ENCODE peak calls at places on chromosomes 13 and 19, in six cellular contexts. One of them, this sample, is unnamed.

GRCh38 chr19:38587562-38587961 is 30.2 kb downstream of the MAP4K1 start:
- DNase-seq in mammary epithelial cell: no peak
- DNase-seq in brain microvascular endothelial cell: no peak
- DNase-seq in cardiac muscle cell: no peak
- DNase-seq in body of pancreas: no peak
- DNase-seq in uterus: no peak
- DNase-seq in this sample: no peak

GRCh38 chr19:18483119-18483518 is 38.8 kb downstream of the ELL start:
- DNase-seq in body of pancreas: no peak
- DNase-seq in mammary epithelial cell: no peak
- DNase-seq in uterus: no peak
- DNase-seq in brain microvascular endothelial cell: no peak
- DNase-seq in cardiac muscle cell: no peak
- DNase-seq in this sample: no peak

GRCh38 chr13:80338781-80339577 is 1.9 kb downstream of the SPRY2 start:
- DNase-seq in cardiac muscle cell: peak
- DNase-seq in body of pancreas: peak
- DNase-seq in brain microvascular endothelial cell: peak
- DNase-seq in mammary epithelial cell: peak
- DNase-seq in uterus: peak
- DNase-seq in this sample: peak

GRCh38 chr13:51646041-51646670 is 61.9 kb downstream of the WDFY2 start:
- DNase-seq in uterus: no peak
- DNase-seq in mammary epithelial cell: no peak
- DNase-seq in cardiac muscle cell: no peak
- DNase-seq in brain microvascular endothelial cell: no peak
- DNase-seq in body of pancreas: no peak
- DNase-seq in this sample: no peak

GRCh38 chr19:29988351-29988750 is 46.3 kb downstream of the URI1 start:
- DNase-seq in brain microvascular endothelial cell: no peak
- DNase-seq in cardiac muscle cell: no peak
- DNase-seq in mammary epithelial cell: no peak
- DNase-seq in uterus: no peak
- DNase-seq in body of pancreas: no peak
- DNase-seq in this sample: no peak

GRCh38 chr13:21825801-21826200 is 154.9 kb downstream of the FGF9 start:
- DNase-seq in body of pancreas: no peak
- DNase-seq in brain microvascular endothelial cell: no peak
- DNase-seq in mammary epithelial cell: no peak
- DNase-seq in cardiac muscle cell: no peak
- DNase-seq in uterus: no peak
- DNase-seq in this sample: no peak

GRCh38 chr13:114147803-114148520 is 15.5 kb upstream of the RASA3 start:
- DNase-seq in mammary epithelial cell: no peak
- DNase-seq in cardiac muscle cell: no peak
- DNase-seq in uterus: no peak
- DNase-seq in body of pancreas: no peak
- DNase-seq in brain microvascular endothelial cell: no peak
- DNase-seq in this sample: no peak

GRCh38 chr13:79686441-79686840 is 205.5 kb downstream of the NDFIP2 start:
- DNase-seq in cardiac muscle cell: no peak
- DNase-seq in mammary epithelial cell: no peak
- DNase-seq in brain microvascular endothelial cell: no peak
- DNase-seq in body of pancreas: no peak
- DNase-seq in uterus: no peak
- DNase-seq in this sample: no peak

GRCh38 chr13:104442541-104442940 is 1376.3 kb upstream of the SLC10A2 start:
- DNase-seq in uterus: no peak
- DNase-seq in mammary epithelial cell: peak
- DNase-seq in brain microvascular endothelial cell: no peak
- DNase-seq in cardiac muscle cell: no peak
- DNase-seq in body of pancreas: no peak
- DNase-seq in this sample: no peak

GRCh38 chr13:96551540-96551939 is 442.7 kb downstream of the OXGR1 start:
- DNase-seq in mammary epithelial cell: no peak
- DNase-seq in brain microvascular endothelial cell: no peak
- DNase-seq in body of pancreas: no peak
- DNase-seq in uterus: no peak
- DNase-seq in cardiac muscle cell: no peak
- DNase-seq in this sample: no peak

GRCh38 chr19:33387351-33388230 is 14.1 kb downstream of the CEBPG start:
- DNase-seq in cardiac muscle cell: no peak
- DNase-seq in body of pancreas: no peak
- DNase-seq in uterus: no peak
- DNase-seq in brain microvascular endothelial cell: no peak
- DNase-seq in mammary epithelial cell: no peak
- DNase-seq in this sample: no peak

GRCh38 chr13:48680756-48681392 is 27.1 kb downstream of the CYSLTR2 start:
- DNase-seq in mammary epithelial cell: no peak
- DNase-seq in cardiac muscle cell: no peak
- DNase-seq in brain microvascular endothelial cell: no peak
- DNase-seq in uterus: no peak
- DNase-seq in body of pancreas: no peak
- DNase-seq in this sample: no peak

GRCh38 chr13:18946738-18947137 is 234.9 kb downstream of the TUBA3C start:
- DNase-seq in body of pancreas: no peak
- DNase-seq in mammary epithelial cell: no peak
- DNase-seq in brain microvascular endothelial cell: no peak
- DNase-seq in cardiac muscle cell: no peak
- DNase-seq in uterus: no peak
- DNase-seq in this sample: no peak

GRCh38 chr19:51461723-51462161 is 3.5 kb upstream of the SIGLEC8 start:
- DNase-seq in uterus: no peak
- DNase-seq in cardiac muscle cell: no peak
- DNase-seq in mammary epithelial cell: no peak
- DNase-seq in brain microvascular endothelial cell: no peak
- DNase-seq in body of pancreas: peak
- DNase-seq in this sample: no peak

GRCh38 chr13:107301724-107302374 is 733.9 kb upstream of the ARGLU1 start:
- DNase-seq in brain microvascular endothelial cell: no peak
- DNase-seq in cardiac muscle cell: peak
- DNase-seq in body of pancreas: no peak
- DNase-seq in uterus: no peak
- DNase-seq in mammary epithelial cell: no peak
- DNase-seq in this sample: no peak

GRCh38 chr19:36245210-36246005 is 30.5 kb downstream of the ZNF146 start:
- DNase-seq in mammary epithelial cell: no peak
- DNase-seq in uterus: no peak
- DNase-seq in body of pancreas: peak
- DNase-seq in cardiac muscle cell: no peak
- DNase-seq in brain microvascular endothelial cell: no peak
- DNase-seq in this sample: no peak

GRCh38 chr13:61123533-61124269 is 291.9 kb downstream of the PCDH20 start:
- DNase-seq in brain microvascular endothelial cell: no peak
- DNase-seq in uterus: no peak
- DNase-seq in mammary epithelial cell: no peak
- DNase-seq in body of pancreas: no peak
- DNase-seq in cardiac muscle cell: peak
- DNase-seq in this sample: no peak

GRCh38 chr19:41811036-41811435 is 14.6 kb downstream of the CEACAM3 start:
- DNase-seq in mammary epithelial cell: no peak
- DNase-seq in body of pancreas: no peak
- DNase-seq in cardiac muscle cell: no peak
- DNase-seq in uterus: no peak
- DNase-seq in brain microvascular endothelial cell: no peak
- DNase-seq in this sample: no peak

GRCh38 chr13:99191900-99192399 is 8.7 kb upstream of the UBAC2 start:
- DNase-seq in body of pancreas: no peak
- DNase-seq in uterus: no peak
- DNase-seq in mammary epithelial cell: no peak
- DNase-seq in brain microvascular endothelial cell: peak
- DNase-seq in cardiac muscle cell: no peak
- DNase-seq in this sample: peak

GRCh38 chr13:27359203-27359821 is 65.1 kb upstream of the GTF3A start:
- DNase-seq in brain microvascular endothelial cell: peak
- DNase-seq in mammary epithelial cell: peak
- DNase-seq in cardiac muscle cell: peak
- DNase-seq in body of pancreas: peak
- DNase-seq in uterus: peak
- DNase-seq in this sample: peak

GRCh38 chr19:43474986-43475705 is 9.7 kb upstream of the LYPD3 start:
- DNase-seq in brain microvascular endothelial cell: peak
- DNase-seq in uterus: peak
- DNase-seq in mammary epithelial cell: peak
- DNase-seq in body of pancreas: peak
- DNase-seq in cardiac muscle cell: peak
- DNase-seq in this sample: peak

GRCh38 chr19:39497850-39498261 is 891 bp upstream of the DLL3 start:
- DNase-seq in mammary epithelial cell: no peak
- DNase-seq in body of pancreas: peak
- DNase-seq in brain microvascular endothelial cell: no peak
- DNase-seq in cardiac muscle cell: peak
- DNase-seq in uterus: no peak
- DNase-seq in this sample: no peak

GRCh38 chr19:29658221-29658991 is 6.9 kb upstream of the PLEKHF1 start:
- DNase-seq in body of pancreas: no peak
- DNase-seq in uterus: no peak
- DNase-seq in brain microvascular endothelial cell: no peak
- DNase-seq in cardiac muscle cell: no peak
- DNase-seq in mammary epithelial cell: no peak
- DNase-seq in this sample: peak

GRCh38 chr19:18895828-18896341 is at the start of gene CERS1:
- DNase-seq in mammary epithelial cell: no peak
- DNase-seq in cardiac muscle cell: peak
- DNase-seq in body of pancreas: no peak
- DNase-seq in brain microvascular endothelial cell: no peak
- DNase-seq in uterus: no peak
- DNase-seq in this sample: no peak

GRCh38 chr13:25171517-25172302 is at the start of gene AMER2:
- DNase-seq in brain microvascular endothelial cell: no peak
- DNase-seq in cardiac muscle cell: peak
- DNase-seq in body of pancreas: peak
- DNase-seq in uterus: no peak
- DNase-seq in mammary epithelial cell: no peak
- DNase-seq in this sample: no peak

GRCh38 chr13:35927554-35927953 is 203.6 kb downstream of the DCLK1 start:
- DNase-seq in mammary epithelial cell: peak
- DNase-seq in uterus: peak
- DNase-seq in body of pancreas: no peak
- DNase-seq in cardiac muscle cell: no peak
- DNase-seq in brain microvascular endothelial cell: peak
- DNase-seq in this sample: peak

GRCh38 chr19:10747674-10748073 is 29.8 kb downstream of the DNM2 start:
- DNase-seq in uterus: no peak
- DNase-seq in brain microvascular endothelial cell: no peak
- DNase-seq in cardiac muscle cell: no peak
- DNase-seq in body of pancreas: no peak
- DNase-seq in mammary epithelial cell: no peak
- DNase-seq in this sample: no peak

GRCh38 chr13:39811696-39812095 is 156.2 kb downstream of the COG6 start:
- DNase-seq in cardiac muscle cell: no peak
- DNase-seq in uterus: no peak
- DNase-seq in mammary epithelial cell: no peak
- DNase-seq in body of pancreas: no peak
- DNase-seq in brain microvascular endothelial cell: no peak
- DNase-seq in this sample: no peak
- TF ChIP-seq CTCF in cardiac muscle cell: no peak
- TF ChIP-seq CTCF in uterus: no peak
- TF ChIP-seq CTCF in mammary epithelial cell: no peak
- TF ChIP-seq CTCF in body of pancreas: no peak
- TF ChIP-seq CTCF in brain microvascular endothelial cell: no peak
- TF ChIP-seq CTCF in this sample: no peak

DNA sequence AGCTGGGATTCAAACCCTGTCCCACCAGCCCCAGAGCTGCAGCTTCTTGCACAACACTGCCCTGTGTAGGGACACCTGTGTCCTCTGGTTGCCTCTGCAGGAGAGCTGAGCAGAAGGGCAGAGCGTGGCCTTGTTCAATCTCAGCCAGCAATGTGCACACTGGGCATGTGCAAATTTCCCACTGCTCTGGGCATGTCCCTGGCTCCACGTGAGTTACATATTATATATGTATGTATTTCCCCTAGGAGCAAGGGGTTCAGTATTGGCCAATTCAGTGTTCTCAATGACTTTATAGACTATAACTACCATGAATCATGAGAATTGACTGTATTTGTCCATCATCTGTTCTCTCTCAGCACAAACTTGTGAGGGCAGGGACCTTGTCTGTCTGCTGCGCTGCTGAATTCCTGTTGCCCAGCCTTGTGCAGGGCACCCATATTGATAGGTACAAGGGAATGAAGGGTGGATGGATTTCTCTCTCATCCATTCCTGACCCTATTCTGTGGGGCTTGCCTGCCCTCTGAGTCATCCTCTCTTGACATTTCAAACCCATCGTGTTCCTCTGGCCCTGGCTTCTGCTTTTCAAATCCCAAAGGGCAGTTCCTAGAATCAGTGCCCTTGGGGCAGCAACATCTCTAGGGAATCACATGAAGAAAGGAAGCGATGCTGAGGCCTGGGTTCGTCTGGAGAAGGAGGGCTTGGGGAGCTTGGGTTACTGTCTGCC is 69.7 kb downstream of the ERICH6B start:
- DNase-seq in mammary epithelial cell: no peak
- DNase-seq in cardiac muscle cell: no peak
- DNase-seq in brain microvascular endothelial cell: no peak
- DNase-seq in uterus: no peak
- DNase-seq in body of pancreas: no peak
- DNase-seq in this sample: no peak
- TF ChIP-seq CTCF in mammary epithelial cell: no peak
- TF ChIP-seq CTCF in cardiac muscle cell: no peak
- TF ChIP-seq CTCF in brain microvascular endothelial cell: no peak
- TF ChIP-seq CTCF in uterus: no peak
- TF ChIP-seq CTCF in body of pancreas: no peak
- TF ChIP-seq CTCF in this sample: no peak

DNA sequence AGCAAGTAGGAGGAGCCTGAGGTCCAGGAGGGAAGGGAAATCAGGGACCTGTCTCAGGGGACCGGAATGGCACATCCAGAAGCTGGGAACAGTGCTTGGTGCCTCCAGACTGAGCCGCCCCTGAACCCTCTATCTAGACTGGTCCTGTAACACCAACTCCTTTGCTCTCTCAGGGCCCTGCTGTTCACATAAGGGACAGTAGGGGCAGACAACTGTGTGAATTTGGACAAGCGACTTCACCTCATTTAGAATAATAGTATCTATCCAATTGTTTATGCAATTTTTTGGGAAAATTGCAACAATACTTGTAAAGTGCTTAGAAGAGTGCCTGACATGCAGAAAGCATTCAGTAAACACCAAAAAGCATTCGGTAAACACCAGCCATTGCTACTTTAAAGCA is 14.0 kb downstream of the SYMPK start:
- DNase-seq in brain microvascular endothelial cell: no peak
- DNase-seq in cardiac muscle cell: no peak
- DNase-seq in body of pancreas: no peak
- DNase-seq in mammary epithelial cell: no peak
- DNase-seq in uterus: no peak
- DNase-seq in this sample: no peak
- TF ChIP-seq CTCF in brain microvascular endothelial cell: peak
- TF ChIP-seq CTCF in cardiac muscle cell: peak
- TF ChIP-seq CTCF in body of pancreas: no peak
- TF ChIP-seq CTCF in mammary epithelial cell: peak
- TF ChIP-seq CTCF in uterus: no peak
- TF ChIP-seq CTCF in this sample: peak

DNA sequence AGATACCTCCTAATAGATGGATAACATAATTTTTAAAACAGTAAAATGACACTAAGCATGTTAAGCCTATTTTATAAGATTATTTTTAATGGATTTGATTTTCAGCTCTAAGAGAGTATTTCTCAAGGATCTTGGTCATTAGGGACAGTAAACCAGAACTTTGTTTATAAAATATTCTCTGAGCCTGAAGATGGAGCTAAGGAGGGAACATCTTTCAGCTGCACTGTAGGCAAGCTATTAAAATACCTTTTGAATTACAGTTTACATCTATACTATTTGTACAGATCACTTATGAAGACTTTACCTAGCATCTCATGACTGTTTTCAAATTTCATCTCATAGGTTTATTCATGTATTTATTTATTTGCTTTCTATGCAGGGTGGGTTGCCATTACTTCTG is 345.3 kb downstream of the MYO16 start:
- DNase-seq in body of pancreas: no peak
- DNase-seq in cardiac muscle cell: no peak
- DNase-seq in uterus: no peak
- DNase-seq in mammary epithelial cell: no peak
- DNase-seq in brain microvascular endothelial cell: no peak
- DNase-seq in this sample: no peak
- TF ChIP-seq CTCF in body of pancreas: no peak
- TF ChIP-seq CTCF in cardiac muscle cell: no peak
- TF ChIP-seq CTCF in uterus: no peak
- TF ChIP-seq CTCF in mammary epithelial cell: peak
- TF ChIP-seq CTCF in brain microvascular endothelial cell: no peak
- TF ChIP-seq CTCF in this sample: no peak

This sample was measured in HFFc6.